ENCODE peak calls at places on chromosomes 4 and X, in four cellular contexts. One of them, this sample, is unnamed.

GRCh38 chrX:36961590-36961989 is 46.6 kb upstream of the FAM47C start:
- DNase-seq in H1: no peak
- DNase-seq in HepG2: peak; percentile 1
- DNase-seq in GM12878: no peak
- DNase-seq in this sample: no peak

GRCh38 chr4:148914301-148914700 is 472.1 kb upstream of the NR3C2 start:
- DNase-seq in H1: no peak
- DNase-seq in HepG2: no peak
- DNase-seq in GM12878: no peak
- DNase-seq in this sample: no peak

GRCh38 chrX:1480082-1480785 is 27.5 kb upstream of the ASMTL start:
- DNase-seq in GM12878: no peak
- DNase-seq in H1: peak; percentile 17
- DNase-seq in HepG2: no peak
- DNase-seq in this sample: no peak

GRCh38 chr4:88742561-88742960 is 44.9 kb upstream of the NAP1L5 start:
- DNase-seq in GM12878: no peak
- DNase-seq in HepG2: no peak
- DNase-seq in H1: no peak
- DNase-seq in this sample: no peak

GRCh38 chr4:77418333-77418732 is 187.3 kb upstream of the CXCL13 start:
- DNase-seq in HepG2: no peak
- DNase-seq in GM12878: no peak
- DNase-seq in H1: no peak
- DNase-seq in this sample: no peak

GRCh38 chr4:62482355-62482754 is 1282.2 kb downstream of the ADGRL3 start:
- DNase-seq in HepG2: no peak
- DNase-seq in H1: no peak
- DNase-seq in GM12878: no peak
- DNase-seq in this sample: no peak

GRCh38 chrX:100368167-100368566 is 41.9 kb downstream of the PCDH19 start:
- DNase-seq in H1: no peak
- DNase-seq in GM12878: no peak
- DNase-seq in HepG2: peak; percentile 0
- DNase-seq in this sample: no peak

GRCh38 chrX:11619426-11619825 is 46.3 kb downstream of the ARHGAP6 start:
- DNase-seq in H1: no peak
- DNase-seq in GM12878: no peak
- DNase-seq in HepG2: no peak
- DNase-seq in this sample: no peak

GRCh38 chrX:112822892-112823291 is 17.7 kb downstream of the AMOT start:
- DNase-seq in GM12878: no peak
- DNase-seq in H1: no peak
- DNase-seq in HepG2: no peak
- DNase-seq in this sample: no peak

GRCh38 chrX:8960809-8961413 is 73.0 kb downstream of the FAM9B start:
- DNase-seq in H1: no peak
- DNase-seq in HepG2: no peak
- DNase-seq in GM12878: no peak
- DNase-seq in this sample: no peak

GRCh38 chr4:168981460-168981859 is 28.6 kb downstream of the CBR4 start:
- DNase-seq in GM12878: no peak
- DNase-seq in H1: no peak
- DNase-seq in HepG2: no peak
- DNase-seq in this sample: no peak
- TF ChIP-seq YY1 in GM12878: no peak
- TF ChIP-seq YY1 in H1: no peak
- TF ChIP-seq YY1 in HepG2: no peak
- TF ChIP-seq YY1 in this sample: no peak

GRCh38 chr4:101183658-101184373 is 163.5 kb downstream of the PPP3CA start:
- DNase-seq in H1: no peak
- DNase-seq in HepG2: no peak
- DNase-seq in GM12878: no peak
- DNase-seq in this sample: no peak
- TF ChIP-seq ZNF274 in H1: no peak
- TF ChIP-seq ZNF274 in HepG2: no peak
- TF ChIP-seq ZNF274 in GM12878: no peak
- TF ChIP-seq ZNF274 in this sample: no peak

DNA sequence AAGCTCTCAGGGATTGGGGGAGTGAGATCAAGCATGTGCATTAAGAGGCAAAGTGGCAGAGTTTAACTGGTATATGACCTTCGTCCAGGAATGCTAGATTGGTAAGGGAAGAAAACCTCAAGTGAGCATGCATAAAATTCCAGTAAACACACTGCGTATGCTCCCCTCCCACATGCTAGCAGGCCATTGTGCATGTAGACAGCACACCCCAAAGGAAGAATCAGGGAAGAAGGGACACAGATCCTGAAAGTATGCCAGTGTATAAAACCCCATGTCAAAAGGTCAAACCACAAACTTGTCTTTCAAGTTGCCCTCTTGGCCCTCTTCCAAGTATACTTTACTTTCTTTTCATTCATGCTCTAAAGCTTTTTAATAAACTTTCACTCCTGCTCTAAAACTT is 405.2 kb upstream of the CNKSR2 start:
- DNase-seq in H1: no peak
- DNase-seq in GM12878: no peak
- DNase-seq in HepG2: no peak
- DNase-seq in this sample: no peak
- TF ChIP-seq SUZ12 in H1: no peak
- TF ChIP-seq SUZ12 in GM12878: no peak
- TF ChIP-seq SUZ12 in HepG2: no peak
- TF ChIP-seq SUZ12 in this sample: no peak

GRCh38 chrX:43582540-43582913 is 73.6 kb upstream of the MAOA start:
- DNase-seq in H1: no peak
- DNase-seq in GM12878: no peak
- DNase-seq in HepG2: no peak
- DNase-seq in this sample: no peak
- TF ChIP-seq YY1 in H1: no peak
- TF ChIP-seq YY1 in GM12878: no peak
- TF ChIP-seq YY1 in HepG2: no peak
- TF ChIP-seq YY1 in this sample: no peak

GRCh38 chr4:6620296-6620695 is 20.2 kb upstream of the MRFAP1 start:
- DNase-seq in GM12878: no peak
- DNase-seq in H1: no peak
- DNase-seq in HepG2: no peak
- DNase-seq in this sample: no peak
- TF ChIP-seq ZNF274 in GM12878: no peak
- TF ChIP-seq ZNF274 in H1: no peak
- TF ChIP-seq ZNF274 in HepG2: no peak
- TF ChIP-seq ZNF274 in this sample: no peak

GRCh38 chrX:10414106-10414824 is 206.1 kb downstream of the MID1 start:
- DNase-seq in H1: no peak
- DNase-seq in HepG2: no peak
- DNase-seq in GM12878: no peak
- DNase-seq in this sample: no peak

GRCh38 chrX:10416424-10416823 is 204.0 kb downstream of the MID1 start:
- DNase-seq in GM12878: no peak
- DNase-seq in H1: no peak
- DNase-seq in HepG2: no peak
- DNase-seq in this sample: no peak

GRCh38 chrX:10415704-10416001 is 204.7 kb downstream of the MID1 start:
- DNase-seq in HepG2: no peak
- DNase-seq in H1: no peak
- DNase-seq in GM12878: no peak
- DNase-seq in this sample: no peak

GRCh38 chrX:10414872-10415703 is 205.3 kb downstream of the MID1 start:
- DNase-seq in HepG2: no peak
- DNase-seq in GM12878: no peak
- DNase-seq in H1: no peak
- DNase-seq in this sample: no peak
- TF ChIP-seq SUZ12 in HepG2: no peak
- TF ChIP-seq SUZ12 in GM12878: no peak
- TF ChIP-seq SUZ12 in H1: no peak
- TF ChIP-seq SUZ12 in this sample: no peak

DNA sequence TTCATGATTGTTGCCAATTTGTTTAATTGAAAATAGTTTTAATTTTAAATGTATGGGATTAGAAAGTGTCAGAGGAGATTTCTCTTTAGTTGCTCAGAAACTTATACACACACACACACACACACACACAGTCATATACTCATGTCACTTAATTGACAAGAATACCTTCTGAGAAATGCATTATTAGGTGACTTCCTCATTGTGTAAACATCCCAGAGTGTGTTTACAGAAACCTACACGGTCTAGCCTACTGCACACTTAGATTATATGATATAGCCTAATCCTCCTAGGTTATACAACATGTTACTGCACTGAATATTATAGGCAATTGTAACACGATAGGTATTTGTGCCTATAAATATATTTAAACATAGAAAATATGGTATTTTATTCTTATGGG is 1327.4 kb downstream of the FSTL5 start:
- DNase-seq in H1: no peak
- DNase-seq in GM12878: no peak
- DNase-seq in HepG2: no peak
- DNase-seq in this sample: no peak
- TF ChIP-seq YY1 in H1: no peak
- TF ChIP-seq YY1 in GM12878: no peak
- TF ChIP-seq YY1 in HepG2: no peak
- TF ChIP-seq YY1 in this sample: no peak

GRCh38 chr4:87077834-87078585 is 142.4 kb downstream of the KLHL8 start:
- DNase-seq in HepG2: no peak
- DNase-seq in H1: no peak
- DNase-seq in GM12878: no peak
- DNase-seq in this sample: no peak

GRCh38 chr4:87073570-87074470 is 139.0 kb downstream of the AFF1 start:
- DNase-seq in GM12878: peak; percentile 93
- DNase-seq in H1: no peak
- DNase-seq in HepG2: no peak
- DNase-seq in this sample: no peak

GRCh38 chr4:87075876-87076275 is 141.1 kb downstream of the AFF1 start:
- DNase-seq in GM12878: no peak
- DNase-seq in HepG2: no peak
- DNase-seq in H1: no peak
- DNase-seq in this sample: no peak

GRCh38 chr4:87078987-87079469 is 141.4 kb downstream of the KLHL8 start:
- DNase-seq in GM12878: no peak
- DNase-seq in H1: no peak
- DNase-seq in HepG2: no peak
- DNase-seq in this sample: no peak

DNA sequence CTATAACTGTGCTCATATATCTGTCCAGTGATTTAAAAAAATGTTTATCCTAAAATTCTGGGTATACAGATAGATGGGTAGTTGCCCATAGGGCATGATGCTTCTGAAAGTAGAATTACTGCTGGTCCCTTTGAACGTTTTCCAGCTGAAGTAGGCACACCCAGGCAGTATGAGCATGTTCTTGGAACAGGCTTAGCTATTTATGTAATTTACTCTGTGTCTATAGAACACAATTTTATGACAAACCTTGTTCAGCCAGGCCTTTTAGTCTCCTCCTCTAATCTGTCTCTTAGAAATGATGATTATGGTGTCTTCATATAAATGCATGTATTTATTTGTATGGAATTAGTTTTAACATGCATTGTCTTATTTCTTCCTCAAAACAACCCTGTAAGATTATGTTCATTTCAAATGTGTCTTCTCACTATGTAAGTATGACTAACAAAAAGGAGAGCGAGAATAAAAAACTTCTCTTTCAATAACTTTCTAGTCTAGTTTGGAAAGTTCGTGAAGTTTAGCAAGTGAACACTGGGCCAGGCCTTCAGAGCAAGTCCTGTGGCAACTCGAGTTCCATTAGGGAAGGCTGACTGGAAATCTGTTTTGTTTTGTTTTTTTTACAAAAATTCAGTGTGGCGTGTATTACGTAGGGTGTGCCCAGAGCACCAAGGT is 142.0 kb downstream of the AFF1 start:
- DNase-seq in HepG2: no peak
- DNase-seq in H1: no peak
- DNase-seq in GM12878: no peak
- DNase-seq in this sample: no peak
- TF ChIP-seq ZNF274 in HepG2: no peak
- TF ChIP-seq ZNF274 in H1: no peak
- TF ChIP-seq ZNF274 in GM12878: no peak
- TF ChIP-seq ZNF274 in this sample: no peak